ENCODE peak calls at places on chromosomes 1 and 21, in eight cellular contexts. I is CD4-positive, alpha-beta T cell; H is osteocyte; X is OCI-LY7; M is tibial artery; K is retinal pigment epithelial cell; W is RWPE1; E is GM23338. G is an unnamed sample.

GRCh38 chr1:102834688-102835320 is 273.5 kb downstream of the COL11A1 start:
- DNase-seq in K (no peak), I (no peak), M (no peak), W (no peak), E (no peak), H (no peak), X (no peak), G (peak)

GRCh38 chr1:225342695-225343094 is 85.1 kb downstream of the LBR start:
- DNase-seq in X (no peak), W (no peak), H (no peak), K (no peak), E (peak), I (no peak), M (no peak), G (no peak)

GRCh38 chr1:27551953-27552312 is 52.0 kb downstream of the AHDC1 start:
- DNase-seq in H (no peak), W (no peak), X (no peak), I (no peak), M (no peak), E (no peak), K (no peak), G (no peak)

GRCh38 chr1:195530961-195531360 is 1077.3 kb downstream of the KCNT2 start:
- DNase-seq in I (no peak), K (no peak), X (no peak), W (no peak), E (no peak), M (no peak), H (no peak), G (no peak)

GRCh38 chr1:7608628-7609295 is 162.3 kb upstream of the VAMP3 start:
- DNase-seq in H (no peak), K (no peak), E (peak), I (no peak), X (no peak), W (no peak), M (peak), G (no peak)

GRCh38 chr1:89952021-89952995 is 42.6 kb upstream of the ZNF326 start:
- DNase-seq in I (no peak), X (no peak), K (no peak), W (no peak), H (no peak), M (no peak), E (peak), G (no peak)

GRCh38 chr1:161131721-161132409 is 602 bp downstream of the DEDD start:
- DNase-seq in E (peak), H (no peak), M (no peak), X (no peak), I (no peak), W (peak), K (no peak), G (peak)

GRCh38 chr1:26744075-26744958 is 43.4 kb upstream of the PIGV start:
- DNase-seq in X (peak), H (no peak), K (peak), W (no peak), M (peak), I (peak), E (peak), G (peak)

GRCh38 chr1:44808938-44809917 is 905 bp downstream of the BTBD19 start:
- DNase-seq in K (no peak), W (no peak), E (no peak), M (peak), H (no peak), I (peak), X (peak), G (peak)

GRCh38 chr21:21232320-21232719 is 234.1 kb downstream of the NCAM2 start:
- DNase-seq in I (no peak), X (no peak), W (no peak), M (no peak), E (peak), H (no peak), K (peak), G (peak)

GRCh38 chr21:14071902-14072734 is 138.6 kb downstream of the LIPI start:
- DNase-seq in K (no peak), I (no peak), H (no peak), X (no peak), M (no peak), E (no peak), W (no peak), G (no peak)

GRCh38 chr1:52294580-52294979 is 71.4 kb downstream of the CC2D1B start:
- DNase-seq in X (no peak), K (no peak), E (no peak), I (no peak), H (no peak), W (peak), M (no peak), G (peak)

GRCh38 chr1:197736689-197737088 is 38.6 kb downstream of the DENND1B start:
- DNase-seq in M (no peak), X (no peak), E (no peak), K (no peak), H (no peak), I (no peak), W (peak), G (peak)

GRCh38 chr1:226690460-226690982 is 48.6 kb downstream of the ITPKB start:
- DNase-seq in E (no peak), I (peak), W (no peak), K (no peak), X (no peak), M (no peak), H (no peak), G (peak)

GRCh38 chr1:231684333-231685244 is 58.0 kb downstream of the DISC1 start:
- DNase-seq in H (no peak), X (no peak), I (no peak), W (no peak), E (no peak), M (no peak), K (no peak), G (peak)

GRCh38 chr1:207897188-207897587 is 13.7 kb downstream of the CD34 start:
- DNase-seq in W (no peak), I (no peak), H (peak), X (no peak), E (peak), K (no peak), M (no peak), G (no peak)
- TF ChIP-seq CTCF in W (no peak), I (no peak), H (peak), X (peak), E (peak), K (peak), M (peak), G (no peak)

GRCh38 chr1:40880813-40881549 is 18.8 kb upstream of the CITED4 start:
- DNase-seq in E (no peak), I (no peak), K (no peak), W (no peak), X (no peak), M (no peak), H (no peak), G (peak)

GRCh38 chr1:40886318-40887011 is 24.3 kb upstream of the CITED4 start:
- DNase-seq in X (no peak), M (no peak), H (no peak), K (no peak), I (no peak), W (peak), E (no peak), G (peak)

GRCh38 chr1:40887652-40888051 is 25.5 kb upstream of the CITED4 start:
- DNase-seq in K (no peak), E (no peak), W (no peak), I (no peak), X (no peak), M (no peak), H (no peak), G (no peak)

GRCh38 chr1:40887012-40887378 is 24.8 kb upstream of the CITED4 start:
- DNase-seq in W (no peak), I (no peak), M (no peak), E (no peak), X (no peak), H (no peak), K (no peak), G (peak)

GRCh38 chr1:40884055-40884795 is 22.1 kb upstream of the CITED4 start:
- DNase-seq in M (no peak), I (no peak), W (no peak), E (peak), K (no peak), H (no peak), X (no peak), G (no peak)
- TF ChIP-seq CTCF in M (no peak), I (no peak), W (no peak), E (no peak), K (no peak), H (no peak), X (no peak), G (no peak)

DNA sequence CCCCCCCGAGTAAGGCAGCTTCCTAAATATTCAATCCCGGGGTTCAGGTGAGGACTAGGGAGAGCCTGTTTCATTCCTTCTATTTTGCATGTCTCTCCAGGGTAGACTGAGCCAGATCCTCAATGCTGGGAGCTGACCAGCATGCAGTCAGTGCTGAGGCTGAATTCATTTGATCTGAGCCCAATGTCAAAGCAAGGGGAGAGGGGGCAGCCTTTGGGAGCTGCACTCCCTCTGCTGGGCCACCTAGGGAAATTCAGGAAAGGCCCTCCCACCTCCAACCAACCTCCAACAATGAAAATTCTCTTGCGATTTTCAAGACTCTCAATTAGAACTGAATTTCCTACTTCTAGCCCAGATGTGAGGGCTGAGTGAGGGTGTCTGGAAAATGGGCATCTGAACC is 371.2 kb downstream of the NPHP4 start:
- DNase-seq in I (no peak), E (no peak), H (no peak), M (no peak), K (no peak), X (peak), W (peak), G (no peak)
- TF ChIP-seq CTCF in I (no peak), E (no peak), H (no peak), M (no peak), K (no peak), X (peak), W (no peak), G (peak)

GRCh38 chr1:181676269-181676668 is 193.0 kb downstream of the CACNA1E start:
- DNase-seq in E (peak), W (peak), M (no peak), K (no peak), X (peak), H (no peak), I (no peak), G (peak)
- TF ChIP-seq CTCF in E (peak), W (no peak), M (no peak), K (peak), X (peak), H (peak), I (no peak), G (peak)

G was measured in bronchial epithelial cell.